ENCODE peak calls at places on chromosomes 6 and 20, in five cellular contexts. G, Y, L, A and J are unnamed samples.

GRCh38 chr6:41713161-41713649 is 22.2 kb downstream of the TFEB start:
- DNase-seq in L (no peak), Y (no peak), G (peak; percentile 50), A (no peak), J (no peak)

GRCh38 chr6:132443206-132443605 is 41.9 kb upstream of the MOXD1 start:
- DNase-seq in Y (no peak), G (peak; percentile 18), A (no peak), L (no peak), J (no peak)

GRCh38 chr6:146861029-146861563 is 262.3 kb downstream of the ADGB start:
- DNase-seq in G (no peak), L (no peak), A (no peak), Y (no peak), J (no peak)

GRCh38 chr6:12343440-12344162 is 53.4 kb downstream of the EDN1 start:
- DNase-seq in Y (no peak), G (peak; percentile 88), L (no peak), A (no peak), J (no peak)

GRCh38 chr6:38876470-38876869 is 161.4 kb downstream of the DNAH8 start:
- DNase-seq in A (no peak), G (no peak), L (no peak), Y (peak; percentile 58), J (peak; percentile 9)

GRCh38 chr6:101489456-101489855 is 95.9 kb downstream of the GRIK2 start:
- DNase-seq in Y (no peak), A (no peak), G (no peak), L (no peak), J (no peak)

GRCh38 chr20:53738039-53738944 is 144.7 kb upstream of the ZNF217 start:
- DNase-seq in G (peak; percentile 92), Y (no peak), L (peak; percentile 72), A (no peak), J (no peak)

GRCh38 chr6:22145823-22146379 is 150.9 kb downstream of the PRL start:
- DNase-seq in A (no peak), Y (no peak), G (peak; percentile 54), L (peak; percentile 38), J (no peak)

GRCh38 chr6:131946404-131946991 is 4.7 kb downstream of the CCN2 start:
- DNase-seq in G (no peak), L (no peak), A (no peak), Y (no peak), J (no peak)

GRCh38 chr6:26331809-26332226 is 33.2 kb upstream of the BTN3A2 start:
- DNase-seq in G (no peak), Y (peak; percentile 34), A (peak; percentile 22), L (no peak), J (no peak)

GRCh38 chr20:47551841-47552240 is 50.2 kb downstream of the NCOA3 start:
- DNase-seq in A (no peak), Y (no peak), L (no peak), G (no peak), J (no peak)

GRCh38 chr6:75208564-75209431 is 2.9 kb upstream of the COL12A1 start:
- DNase-seq in Y (peak; percentile 78), A (peak; percentile 80), L (peak; percentile 74), G (peak; percentile 62), J (peak; percentile 74)

GRCh38 chr6:30130887-30131862 is 4.8 kb upstream of the TRIM40 start:
- DNase-seq in Y (peak; percentile 67), L (peak; percentile 79), A (peak; percentile 46), G (peak; percentile 73), J (peak; percentile 69)

GRCh38 chr20:56995635-56996075 is 270.8 kb downstream of the BMP7 start:
- DNase-seq in A (peak; percentile 4), L (peak; percentile 22), G (no peak), Y (no peak), J (no peak)

GRCh38 chr6:128412680-128413079 is 107.7 kb downstream of the PTPRK start:
- DNase-seq in Y (no peak), G (no peak), A (no peak), L (no peak), J (no peak)

GRCh38 chr6:11380969-11381744 is 148.7 kb upstream of the NEDD9 start:
- DNase-seq in L (no peak), A (no peak), G (peak; percentile 97), Y (no peak), J (no peak)

GRCh38 chr6:35063701-35064507 is 77.2 kb downstream of the TCP11 start:
- DNase-seq in L (no peak), A (no peak), Y (no peak), G (no peak), J (no peak)

GRCh38 chr6:95093154-95093553 is 484.2 kb upstream of the MANEA start:
- DNase-seq in L (no peak), A (no peak), G (no peak), Y (no peak), J (no peak)

GRCh38 chr6:13554929-13555333 is 19.5 kb upstream of the SIRT5 start:
- DNase-seq in L (no peak), G (no peak), Y (no peak), A (no peak), J (no peak)